ENCODE peak calls at places on chromosomes 1 and 21, in ten cellular contexts. A, Z, E, M, L, W, N, S, O and I are unnamed samples. For H3K4me1, the result is how much of the 10 kb centered on the place peaks cover.

GRCh38 chr1:199723557-199723956 is 304.0 kb upstream of the NR5A2 start:
- DNase-seq in A (no peak), Z (no peak), E (no peak), M (peak), L (peak), W (no peak), N (no peak), S (no peak), O (no peak), I (no peak)

GRCh38 chr1:240909701-240910457 is 297.9 kb upstream of the GREM2 start:
- DNase-seq in A (no peak), Z (no peak), E (no peak), M (no peak), L (no peak), W (no peak), N (no peak), S (no peak), O (no peak), I (no peak)

GRCh38 chr1:203033917-203034316 is 7.6 kb downstream of the PPFIA4 start:
- DNase-seq in A (no peak), Z (no peak), E (no peak), M (no peak), L (no peak), W (no peak), N (no peak), S (no peak), O (peak), I (no peak)

GRCh38 chr1:109513110-109513702 is 3.7 kb upstream of the AMIGO1 start:
- DNase-seq in A (no peak), Z (no peak), E (no peak), M (no peak), L (no peak), W (no peak), N (no peak), S (no peak), O (no peak), I (no peak)

GRCh38 chr1:228037401-228038386 is 30.9 kb downstream of the WNT3A start:
- DNase-seq in A (peak), Z (no peak), E (no peak), M (peak), L (peak), W (no peak), N (peak), S (no peak), O (no peak), I (peak)

GRCh38 chr1:35603468-35603867 is 30.4 kb downstream of the TFAP2E start:
- DNase-seq in A (no peak), Z (no peak), E (no peak), M (no peak), L (no peak), W (no peak), N (no peak), S (no peak), O (no peak), I (no peak)

GRCh38 chr1:34549199-34549598 is 205.6 kb upstream of the GJB5 start:
- DNase-seq in A (no peak), Z (no peak), E (no peak), M (no peak), L (no peak), W (peak), N (peak), S (peak), O (no peak), I (peak)

GRCh38 chr21:41703857-41704501 is 62.9 kb downstream of the RIPK4 start:
- DNase-seq in A (peak), Z (no peak), E (peak), M (no peak), L (no peak), W (peak), N (no peak), S (no peak), O (no peak), I (peak)

GRCh38 chr21:27505516-27505915 is 538.6 kb upstream of the ADAMTS5 start:
- DNase-seq in A (no peak), Z (no peak), E (no peak), M (peak), L (peak), W (no peak), N (no peak), S (no peak), O (no peak), I (no peak)

GRCh38 chr1:67532452-67533216 is 102.4 kb upstream of the SERBP1 start:
- DNase-seq in A (no peak), Z (no peak), E (no peak), M (peak), L (peak), W (peak), N (peak), S (peak), O (no peak), I (peak)

GRCh38 chr1:161287482-161288054 is 22.2 kb downstream of the MPZ start:
- DNase-seq in A (no peak), Z (no peak), E (no peak), M (no peak), L (no peak), W (no peak), N (no peak), S (no peak), O (no peak), I (no peak)

GRCh38 chr1:193102662-193103061 is 2.6 kb downstream of the GLRX2 start:
- DNase-seq in A (no peak), Z (no peak), E (no peak), M (no peak), L (no peak), W (no peak), N (no peak), S (no peak), O (no peak), I (no peak)

GRCh38 chr1:93629101-93630059 is 52.3 kb downstream of the BCAR3 start:
- DNase-seq in A (no peak), Z (peak), E (peak), M (peak), L (peak), W (peak), N (peak), S (peak), O (no peak), I (peak)

GRCh38 chr1:156796340-156797097 is 20.1 kb downstream of the SH2D2A start:
- DNase-seq in A (no peak), Z (no peak), E (no peak), M (no peak), L (peak), W (no peak), N (no peak), S (no peak), O (no peak), I (no peak)

GRCh38 chr1:180631197-180631765 is 541 bp upstream of the XPR1 start:
- DNase-seq in A (no peak), Z (no peak), E (no peak), M (no peak), L (no peak), W (no peak), N (no peak), S (no peak), O (no peak), I (no peak)

GRCh38 chr21:21101911-21102310 is 103.7 kb downstream of the NCAM2 start:
- DNase-seq in A (no peak), Z (no peak), E (no peak), M (peak), L (peak), W (no peak), N (peak), S (no peak), O (no peak), I (peak)

GRCh38 chr1:12634696-12635202 is 9.1 kb upstream of the AADACL4 start:
- DNase-seq in A (no peak), Z (no peak), E (no peak), M (no peak), L (no peak), W (no peak), N (no peak), S (no peak), O (no peak), I (no peak)

GRCh38 chr21:28742527-28742926 is 250.2 kb downstream of the LTN1 start:
- DNase-seq in A (no peak), Z (no peak), E (no peak), M (peak), L (peak), W (no peak), N (no peak), S (no peak), O (no peak), I (no peak)
- TF ChIP-seq CTCF in A (no peak), Z (no peak), E (no peak), M (peak), L (peak), W (no peak), N (peak), S (no peak), O (no peak), I (no peak)

GRCh38 chr1:61448934-61449368 is 276.0 kb downstream of the TM2D1 start:
- DNase-seq in A (peak), Z (no peak), E (peak), M (no peak), L (peak), W (peak), N (no peak), S (no peak), O (peak), I (no peak)
- H3K4me1 ChIP-seq in A (under half), Z (under half), E (under half), M (under half), L (under half), W (under half), N (under half), S (half or more), O (half or more), I (under half)

GRCh38 chr1:77509898-77510297 is 172.6 kb downstream of the ZZZ3 start:
- DNase-seq in A (no peak), Z (no peak), E (no peak), M (no peak), L (no peak), W (no peak), N (no peak), S (no peak), O (no peak), I (no peak)

GRCh38 chr1:77516106-77516505 is 166.4 kb downstream of the ZZZ3 start:
- DNase-seq in A (no peak), Z (no peak), E (no peak), M (no peak), L (no peak), W (no peak), N (no peak), S (no peak), O (no peak), I (no peak)

GRCh38 chr1:77511440-77511840 is 171.0 kb downstream of the ZZZ3 start:
- DNase-seq in A (no peak), Z (no peak), E (no peak), M (peak), L (peak), W (no peak), N (no peak), S (peak), O (no peak), I (no peak)

GRCh38 chr1:77513839-77514763 is 168.4 kb downstream of the ZZZ3 start:
- DNase-seq in A (no peak), Z (no peak), E (peak), M (peak), L (peak), W (no peak), N (peak), S (no peak), O (no peak), I (no peak)

DNA sequence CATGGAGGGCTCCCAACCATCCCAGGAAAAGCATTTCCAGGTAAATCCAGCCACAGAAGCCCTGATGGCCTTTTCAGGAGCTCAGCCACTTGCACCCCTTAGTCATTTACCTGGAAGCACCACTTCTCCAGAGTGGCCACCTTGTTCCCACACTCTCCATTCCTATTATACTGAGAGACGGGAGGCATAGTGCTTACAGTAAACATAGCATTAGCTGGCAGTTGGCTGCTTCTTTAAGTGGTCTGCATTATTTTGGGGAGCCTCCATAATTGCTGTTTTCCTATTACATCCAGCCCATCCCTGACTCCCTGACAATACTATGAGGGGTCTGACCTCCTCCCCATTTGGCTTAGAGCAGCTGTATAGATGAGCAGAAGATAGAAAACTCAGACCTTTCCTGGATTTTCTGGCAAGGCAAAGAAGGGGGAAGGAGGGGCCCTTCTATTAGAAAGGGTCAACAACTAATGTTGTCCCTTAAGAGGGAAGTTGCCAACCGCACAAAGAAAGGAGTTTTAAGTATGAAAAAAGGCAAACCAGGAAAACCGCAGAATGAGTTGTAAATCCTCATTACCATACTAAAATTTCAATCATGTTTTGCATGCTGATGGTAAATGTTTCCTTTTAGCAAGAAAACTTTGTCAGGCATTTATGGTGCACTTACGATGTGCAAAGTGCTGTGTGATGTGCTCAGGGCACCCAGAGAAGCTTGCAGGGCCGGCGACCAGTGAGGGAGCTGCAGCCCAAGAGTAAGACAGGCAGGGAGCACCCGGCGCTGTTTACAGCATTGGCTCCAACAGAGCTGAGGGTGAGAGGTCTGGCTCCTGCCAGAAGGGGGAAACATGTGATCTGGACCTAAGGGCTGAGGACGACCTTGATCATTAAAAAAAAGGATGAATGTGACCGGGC is 167.3 kb downstream of the ZZZ3 start:
- DNase-seq in A (no peak), Z (no peak), E (no peak), M (peak), L (peak), W (no peak), N (peak), S (peak), O (no peak), I (no peak)
- TF ChIP-seq CTCF in A (no peak), Z (no peak), E (peak), M (peak), L (no peak), W (no peak), N (peak), S (no peak), O (no peak), I (no peak)

DNA sequence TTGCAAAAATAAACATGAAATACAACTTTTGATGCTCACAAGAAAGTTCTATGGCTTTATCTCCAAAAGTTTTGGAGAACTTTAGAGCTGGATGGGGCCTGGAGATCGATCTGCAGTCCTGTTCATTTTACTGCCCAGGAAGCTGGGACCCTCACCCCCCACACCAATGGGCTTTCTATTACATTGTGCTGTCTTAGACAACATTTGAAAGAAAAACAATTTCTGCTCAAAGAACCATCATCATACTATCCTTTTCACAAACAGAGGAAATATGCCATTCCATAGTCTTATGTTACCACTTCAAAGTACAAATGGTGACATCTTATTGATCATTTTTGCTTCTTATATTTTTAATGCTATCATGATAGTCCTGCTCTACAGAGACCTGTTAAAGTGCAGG is 2.0 kb upstream of the HNRNPU start:
- DNase-seq in A (no peak), Z (no peak), E (no peak), M (no peak), L (no peak), W (no peak), N (no peak), S (no peak), O (no peak), I (no peak)
- H3K4me1 ChIP-seq in A (under half), Z (under half), E (under half), M (under half), L (under half), W (under half), N (under half), S (under half), O (under half), I (under half)

GRCh38 chr1:38018864-38019343 is 6.4 kb downstream of the UTP11 start:
- DNase-seq in A (no peak), Z (no peak), E (no peak), M (peak), L (no peak), W (no peak), N (no peak), S (no peak), O (no peak), I (no peak)
- TF ChIP-seq CTCF in A (no peak), Z (peak), E (no peak), M (peak), L (peak), W (peak), N (peak), S (peak), O (no peak), I (peak)

GRCh38 chr1:56575865-56576264 is 3.5 kb downstream of the PLPP3 start:
- DNase-seq in A (no peak), Z (no peak), E (no peak), M (no peak), L (peak), W (no peak), N (no peak), S (no peak), O (no peak), I (no peak)
- H3K4me1 ChIP-seq in A (under half), Z (under half), E (under half), M (under half), L (under half), W (under half), N (under half), S (half or more), O (half or more), I (half or more)